ENCODE peak calls at places on chromosomes 3 and 15, in nine cellular contexts. One of them, this sample, is unnamed. For H3K27me3, the result is how much of the 10 kb centered on the place peaks cover.

GRCh38 chr3:194050782-194051320 is 85.1 kb upstream of the HES1 start:
- DNase-seq in fibroblast of lung: no peak
- DNase-seq in ovary: no peak
- DNase-seq in left ventricle myocardium inferior: no peak
- DNase-seq in HL-60: no peak
- DNase-seq in tibial artery: no peak
- DNase-seq in heart left ventricle: no peak
- DNase-seq in CD8-positive, alpha-beta T cell: no peak
- DNase-seq in sigmoid colon: no peak
- DNase-seq in this sample: no peak

GRCh38 chr15:80309769-80310384 is 57.9 kb upstream of the CTXND1 start:
- DNase-seq in fibroblast of lung: peak
- DNase-seq in ovary: no peak
- DNase-seq in left ventricle myocardium inferior: no peak
- DNase-seq in HL-60: no peak
- DNase-seq in tibial artery: no peak
- DNase-seq in heart left ventricle: no peak
- DNase-seq in CD8-positive, alpha-beta T cell: no peak
- DNase-seq in sigmoid colon: no peak
- DNase-seq in this sample: peak

GRCh38 chr3:87269723-87270122 is 6.7 kb downstream of the POU1F1 start:
- DNase-seq in fibroblast of lung: no peak
- DNase-seq in ovary: no peak
- DNase-seq in left ventricle myocardium inferior: no peak
- DNase-seq in HL-60: no peak
- DNase-seq in tibial artery: no peak
- DNase-seq in heart left ventricle: no peak
- DNase-seq in CD8-positive, alpha-beta T cell: no peak
- DNase-seq in sigmoid colon: no peak
- DNase-seq in this sample: no peak

GRCh38 chr15:25525741-25526140 is 86.9 kb upstream of the UBE3A start:
- DNase-seq in fibroblast of lung: no peak
- DNase-seq in ovary: no peak
- DNase-seq in left ventricle myocardium inferior: no peak
- DNase-seq in HL-60: no peak
- DNase-seq in tibial artery: no peak
- DNase-seq in heart left ventricle: no peak
- DNase-seq in CD8-positive, alpha-beta T cell: no peak
- DNase-seq in sigmoid colon: no peak
- DNase-seq in this sample: no peak

GRCh38 chr3:131960324-131960723 is 74.5 kb downstream of the CPNE4 start:
- DNase-seq in fibroblast of lung: peak
- DNase-seq in ovary: no peak
- DNase-seq in left ventricle myocardium inferior: no peak
- DNase-seq in HL-60: no peak
- DNase-seq in tibial artery: no peak
- DNase-seq in heart left ventricle: no peak
- DNase-seq in CD8-positive, alpha-beta T cell: no peak
- DNase-seq in sigmoid colon: no peak
- DNase-seq in this sample: no peak

GRCh38 chr15:53658827-53659226 is 100.6 kb downstream of the WDR72 start:
- DNase-seq in fibroblast of lung: no peak
- DNase-seq in ovary: no peak
- DNase-seq in left ventricle myocardium inferior: no peak
- DNase-seq in HL-60: no peak
- DNase-seq in tibial artery: no peak
- DNase-seq in heart left ventricle: no peak
- DNase-seq in CD8-positive, alpha-beta T cell: no peak
- DNase-seq in sigmoid colon: no peak
- DNase-seq in this sample: no peak

GRCh38 chr3:171260899-171261298 is 199.3 kb downstream of the TNIK start:
- DNase-seq in fibroblast of lung: no peak
- DNase-seq in ovary: no peak
- DNase-seq in left ventricle myocardium inferior: no peak
- DNase-seq in HL-60: no peak
- DNase-seq in tibial artery: no peak
- DNase-seq in heart left ventricle: no peak
- DNase-seq in CD8-positive, alpha-beta T cell: no peak
- DNase-seq in sigmoid colon: no peak
- DNase-seq in this sample: no peak

GRCh38 chr3:143806043-143806442 is 42.2 kb downstream of the SLC9A9 start:
- DNase-seq in fibroblast of lung: no peak
- DNase-seq in ovary: no peak
- DNase-seq in left ventricle myocardium inferior: no peak
- DNase-seq in HL-60: no peak
- DNase-seq in tibial artery: no peak
- DNase-seq in heart left ventricle: no peak
- DNase-seq in CD8-positive, alpha-beta T cell: no peak
- DNase-seq in sigmoid colon: no peak
- DNase-seq in this sample: no peak

GRCh38 chr3:151283907-151284461 is 5.6 kb upstream of the P2RY14 start:
- DNase-seq in fibroblast of lung: peak
- DNase-seq in ovary: no peak
- DNase-seq in left ventricle myocardium inferior: peak
- DNase-seq in HL-60: no peak
- DNase-seq in tibial artery: no peak
- DNase-seq in heart left ventricle: peak
- DNase-seq in CD8-positive, alpha-beta T cell: no peak
- DNase-seq in sigmoid colon: peak
- DNase-seq in this sample: no peak

GRCh38 chr15:70783610-70784021 is 20.3 kb upstream of the UACA start:
- DNase-seq in fibroblast of lung: peak
- DNase-seq in ovary: no peak
- DNase-seq in left ventricle myocardium inferior: no peak
- DNase-seq in HL-60: no peak
- DNase-seq in tibial artery: no peak
- DNase-seq in heart left ventricle: no peak
- DNase-seq in CD8-positive, alpha-beta T cell: no peak
- DNase-seq in sigmoid colon: no peak
- DNase-seq in this sample: no peak

GRCh38 chr3:142549986-142550385 is 28.5 kb downstream of the ATR start:
- DNase-seq in fibroblast of lung: no peak
- DNase-seq in ovary: no peak
- DNase-seq in left ventricle myocardium inferior: no peak
- DNase-seq in HL-60: no peak
- DNase-seq in tibial artery: no peak
- DNase-seq in heart left ventricle: no peak
- DNase-seq in CD8-positive, alpha-beta T cell: no peak
- DNase-seq in sigmoid colon: no peak
- DNase-seq in this sample: no peak

GRCh38 chr15:39312984-39313383 is 267.9 kb upstream of the THBS1 start:
- DNase-seq in fibroblast of lung: no peak
- DNase-seq in ovary: no peak
- DNase-seq in left ventricle myocardium inferior: no peak
- DNase-seq in HL-60: peak
- DNase-seq in tibial artery: no peak
- DNase-seq in heart left ventricle: no peak
- DNase-seq in CD8-positive, alpha-beta T cell: no peak
- DNase-seq in sigmoid colon: no peak
- DNase-seq in this sample: no peak

DNA sequence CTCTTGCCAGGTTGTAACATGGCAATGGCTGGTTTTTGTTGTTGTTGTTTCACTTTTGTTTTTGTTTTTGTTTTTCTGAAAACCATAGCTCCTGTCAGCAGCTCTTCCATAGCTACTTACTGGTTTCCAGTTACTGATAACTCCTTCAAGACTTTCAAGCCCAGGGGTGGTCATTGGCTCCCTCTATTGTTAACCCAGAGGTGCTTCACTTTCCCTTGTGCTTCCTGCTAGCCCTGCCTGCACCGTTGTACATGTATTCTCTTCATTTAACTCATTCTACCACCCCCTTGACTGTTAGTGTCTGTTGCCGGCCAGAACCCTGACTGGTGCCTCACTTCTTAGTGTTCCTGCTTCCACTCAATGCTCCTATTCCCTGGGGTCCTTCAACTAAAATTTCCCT is 4.2 kb upstream of the TRAT1 start:
- DNase-seq in fibroblast of lung: peak
- DNase-seq in ovary: no peak
- DNase-seq in left ventricle myocardium inferior: no peak
- DNase-seq in HL-60: no peak
- DNase-seq in tibial artery: no peak
- DNase-seq in heart left ventricle: no peak
- DNase-seq in CD8-positive, alpha-beta T cell: peak
- DNase-seq in sigmoid colon: no peak
- DNase-seq in this sample: peak
- TF ChIP-seq CTCF in fibroblast of lung: no peak
- TF ChIP-seq CTCF in ovary: no peak
- TF ChIP-seq CTCF in left ventricle myocardium inferior: no peak
- TF ChIP-seq CTCF in HL-60: no peak
- TF ChIP-seq CTCF in tibial artery: no peak
- TF ChIP-seq CTCF in heart left ventricle: no peak
- TF ChIP-seq CTCF in CD8-positive, alpha-beta T cell: peak
- TF ChIP-seq CTCF in sigmoid colon: no peak
- TF ChIP-seq CTCF in this sample: peak

GRCh38 chr3:127819656-127820055 is 2.7 kb downstream of the MGLL start:
- DNase-seq in fibroblast of lung: no peak
- DNase-seq in ovary: no peak
- DNase-seq in left ventricle myocardium inferior: no peak
- DNase-seq in HL-60: no peak
- DNase-seq in tibial artery: no peak
- DNase-seq in heart left ventricle: no peak
- DNase-seq in CD8-positive, alpha-beta T cell: no peak
- DNase-seq in sigmoid colon: no peak
- DNase-seq in this sample: no peak
- H3K27me3 ChIP-seq in fibroblast of lung: under half
- H3K27me3 ChIP-seq in ovary: under half
- H3K27me3 ChIP-seq in left ventricle myocardium inferior: under half
- H3K27me3 ChIP-seq in HL-60: under half
- H3K27me3 ChIP-seq in tibial artery: under half
- H3K27me3 ChIP-seq in heart left ventricle: under half
- H3K27me3 ChIP-seq in CD8-positive, alpha-beta T cell: under half
- H3K27me3 ChIP-seq in sigmoid colon: under half
- H3K27me3 ChIP-seq in this sample: under half

GRCh38 chr3:100311011-100311410 is 23.5 kb upstream of the NIT2 start:
- DNase-seq in fibroblast of lung: no peak
- DNase-seq in ovary: no peak
- DNase-seq in left ventricle myocardium inferior: no peak
- DNase-seq in HL-60: no peak
- DNase-seq in tibial artery: no peak
- DNase-seq in heart left ventricle: no peak
- DNase-seq in CD8-positive, alpha-beta T cell: no peak
- DNase-seq in sigmoid colon: no peak
- DNase-seq in this sample: no peak
- H3K4me3 ChIP-seq in fibroblast of lung: no peak
- H3K4me3 ChIP-seq in ovary: no peak
- H3K4me3 ChIP-seq in left ventricle myocardium inferior: no peak
- H3K4me3 ChIP-seq in HL-60: no peak
- H3K4me3 ChIP-seq in tibial artery: no peak
- H3K4me3 ChIP-seq in heart left ventricle: no peak
- H3K4me3 ChIP-seq in CD8-positive, alpha-beta T cell: no peak
- H3K4me3 ChIP-seq in sigmoid colon: no peak
- H3K4me3 ChIP-seq in this sample: no peak

DNA sequence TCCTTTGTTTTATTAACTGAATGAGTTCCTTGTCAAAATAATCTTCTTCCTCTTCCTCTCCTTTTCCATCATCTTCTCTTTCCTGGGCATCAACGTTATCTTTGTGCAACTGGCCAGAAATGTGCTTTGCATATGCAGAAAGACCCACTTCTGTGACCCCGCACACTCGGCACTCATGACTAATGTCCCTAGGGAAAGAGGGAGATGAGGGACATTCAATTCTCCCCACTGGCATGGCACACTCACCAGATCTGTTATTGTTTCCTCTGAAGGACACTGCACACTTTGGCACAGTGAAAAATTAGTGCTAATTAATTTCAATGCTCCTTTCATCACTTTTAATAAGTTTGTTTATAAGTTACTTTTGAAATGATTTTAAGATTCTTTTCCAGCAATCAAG is 34.0 kb downstream of the ZNF106 start:
- DNase-seq in fibroblast of lung: peak
- DNase-seq in ovary: no peak
- DNase-seq in left ventricle myocardium inferior: no peak
- DNase-seq in HL-60: no peak
- DNase-seq in tibial artery: no peak
- DNase-seq in heart left ventricle: no peak
- DNase-seq in CD8-positive, alpha-beta T cell: no peak
- DNase-seq in sigmoid colon: no peak
- DNase-seq in this sample: peak
- TF ChIP-seq CTCF in fibroblast of lung: no peak
- TF ChIP-seq CTCF in ovary: no peak
- TF ChIP-seq CTCF in left ventricle myocardium inferior: no peak
- TF ChIP-seq CTCF in HL-60: no peak
- TF ChIP-seq CTCF in tibial artery: no peak
- TF ChIP-seq CTCF in heart left ventricle: no peak
- TF ChIP-seq CTCF in CD8-positive, alpha-beta T cell: no peak
- TF ChIP-seq CTCF in sigmoid colon: no peak
- TF ChIP-seq CTCF in this sample: no peak

GRCh38 chr15:59439571-59439970 is 1.6 kb downstream of the FAM81A start:
- DNase-seq in fibroblast of lung: no peak
- DNase-seq in ovary: no peak
- DNase-seq in left ventricle myocardium inferior: no peak
- DNase-seq in HL-60: no peak
- DNase-seq in tibial artery: no peak
- DNase-seq in heart left ventricle: no peak
- DNase-seq in CD8-positive, alpha-beta T cell: no peak
- DNase-seq in sigmoid colon: no peak
- DNase-seq in this sample: no peak
- H3K27me3 ChIP-seq in fibroblast of lung: under half
- H3K27me3 ChIP-seq in ovary: under half
- H3K27me3 ChIP-seq in left ventricle myocardium inferior: under half
- H3K27me3 ChIP-seq in HL-60: under half
- H3K27me3 ChIP-seq in tibial artery: under half
- H3K27me3 ChIP-seq in heart left ventricle: under half
- H3K27me3 ChIP-seq in CD8-positive, alpha-beta T cell: under half
- H3K27me3 ChIP-seq in sigmoid colon: under half
- H3K27me3 ChIP-seq in this sample: under half

This sample was measured in BE2C.